ENCODE peak calls at places on chromosomes 3 and 15, in ten cellular contexts. F is colonic mucosa, K is A673, C is sigmoid colon, Q is lung, U is heart left ventricle, W is mesenchymal stem cell, A is IMR-90, G is neural progenitor cell, I is endodermal cell. J is an unnamed sample.

GRCh38 chr15:62472616-62473299 is 307.7 kb upstream of the C2CD4B start:
- DNase-seq in F (peak; percentile 54), K (no peak), C (peak; percentile 59), Q (no peak), U (peak; percentile 78), W (peak; percentile 58), A (no peak), G (peak; percentile 31), I (no peak), J (no peak)

GRCh38 chr15:77733579-77734300 is 101.0 kb upstream of the LINGO1 start:
- DNase-seq in F (no peak), K (no peak), C (no peak), Q (no peak), U (no peak), W (no peak), A (no peak), G (no peak), I (no peak), J (no peak)

GRCh38 chr3:122810706-122811105 is 15.8 kb downstream of the SLC49A4 start:
- DNase-seq in F (no peak), K (no peak), C (no peak), Q (no peak), U (no peak), W (no peak), A (peak; percentile 20), G (no peak), I (no peak), J (no peak)

GRCh38 chr3:105885261-105885660 is 16.4 kb upstream of the CBLB start:
- DNase-seq in F (no peak), K (peak; percentile 29), C (no peak), Q (no peak), U (no peak), W (no peak), A (no peak), G (no peak), I (no peak), J (no peak)

GRCh38 chr15:60889006-60889405 is 340.1 kb downstream of the RORA start:
- DNase-seq in F (no peak), K (no peak), C (no peak), Q (no peak), U (no peak), W (no peak), A (no peak), G (no peak), I (no peak), J (no peak)

GRCh38 chr3:9244495-9245183 is 4.8 kb downstream of the SRGAP3 start:
- DNase-seq in F (no peak), K (peak; percentile 25), C (no peak), Q (no peak), U (no peak), W (no peak), A (no peak), G (no peak), I (no peak), J (no peak)

GRCh38 chr3:101200461-101200860 is 119.9 kb downstream of the IMPG2 start:
- DNase-seq in F (no peak), K (peak; percentile 9), C (no peak), Q (no peak), U (no peak), W (no peak), A (no peak), G (no peak), I (no peak), J (no peak)

GRCh38 chr15:72861511-72861910 is 78.0 kb upstream of the ADPGK start:
- DNase-seq in F (no peak), K (no peak), C (no peak), Q (no peak), U (no peak), W (no peak), A (no peak), G (no peak), I (no peak), J (no peak)

DNA sequence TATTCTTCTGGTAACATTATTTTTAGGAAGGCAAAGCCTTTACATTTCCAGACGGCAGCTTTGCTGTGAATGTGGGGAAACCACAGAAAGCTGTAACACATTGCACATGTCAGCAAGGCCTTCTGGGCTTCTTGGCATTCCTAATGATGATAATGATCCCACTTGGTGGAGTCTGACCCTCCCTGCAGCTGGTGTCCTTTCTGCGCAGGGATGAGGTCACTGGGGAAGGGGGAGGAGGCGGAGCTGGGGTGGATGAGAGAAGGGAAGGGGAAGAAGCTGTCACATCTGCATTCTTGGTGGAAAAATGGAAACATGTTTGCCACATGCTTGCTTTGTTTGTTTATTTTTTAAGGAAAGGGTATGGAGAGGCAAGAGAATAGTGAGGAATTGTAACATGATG is 68.6 kb downstream of the FILIP1L start:
- DNase-seq in F (peak; percentile 44), K (no peak), C (peak; percentile 87), Q (no peak), U (peak; percentile 80), W (peak; percentile 100), A (peak; percentile 99), G (peak; percentile 22), I (no peak), J (peak; percentile 58)
- H3K4me1 ChIP-seq in F (peaks cover 8% of the 10 kb centered on the region), K (peaks cover 8% of the 10 kb centered on the region), C (peaks cover 51% of the 10 kb centered on the region), Q (peaks cover 2% of the 10 kb centered on the region), U (peaks cover 27% of the 10 kb centered on the region), W (peaks cover 7% of the 10 kb centered on the region), A (peaks cover 24% of the 10 kb centered on the region), G (no peaks in the 10 kb centered on the region), I (no peaks in the 10 kb centered on the region), J (peaks cover 9% of the 10 kb centered on the region)

GRCh38 chr3:195040773-195041520 is 230.0 kb downstream of the XXYLT1 start:
- DNase-seq in F (no peak), K (no peak), C (no peak), Q (no peak), U (no peak), W (no peak), A (no peak), G (no peak), I (peak; percentile 75), J (no peak)
- H3K27ac ChIP-seq in F (no peak overlapping the region), K (no peak overlapping the region), C (no peak overlapping the region), Q (no peak overlapping the region), U (no peak overlapping the region), W (no peak overlapping the region), A (no peak overlapping the region), G (no peak overlapping the region), I (no peak overlapping the region), J (no peak overlapping the region)

DNA sequence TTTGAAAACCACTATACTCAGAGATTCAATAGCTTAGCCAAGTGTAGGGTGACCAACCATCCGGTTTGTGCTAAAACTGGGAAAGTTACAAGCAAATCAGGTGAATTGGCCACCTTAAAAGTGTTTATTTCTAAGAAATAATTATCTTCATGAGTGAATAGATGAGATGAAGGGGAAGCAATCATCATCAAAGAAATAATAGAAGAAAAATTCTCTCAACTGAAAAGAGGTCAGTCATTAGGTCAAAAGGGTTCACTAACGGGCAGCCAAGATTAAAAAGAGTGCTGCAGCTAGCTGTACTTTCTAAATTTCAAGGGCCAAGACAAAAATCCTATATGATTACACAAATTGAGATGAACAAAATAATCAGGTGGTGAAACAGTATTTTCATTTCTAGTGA is 34.9 kb upstream of the TSC22D2 start:
- DNase-seq in F (no peak), K (no peak), C (no peak), Q (no peak), U (no peak), W (no peak), A (no peak), G (no peak), I (no peak), J (no peak)
- H3K4me1 ChIP-seq in F (no peaks in the 10 kb centered on the region), K (peaks cover 40% of the 10 kb centered on the region), C (peaks cover 22% of the 10 kb centered on the region), Q (peaks cover 2% of the 10 kb centered on the region), U (peaks cover 16% of the 10 kb centered on the region), W (no peaks in the 10 kb centered on the region), A (peaks cover 7% of the 10 kb centered on the region), G (peaks cover 43% of the 10 kb centered on the region), I (peaks cover 2% of the 10 kb centered on the region), J (no peaks in the 10 kb centered on the region)

DNA sequence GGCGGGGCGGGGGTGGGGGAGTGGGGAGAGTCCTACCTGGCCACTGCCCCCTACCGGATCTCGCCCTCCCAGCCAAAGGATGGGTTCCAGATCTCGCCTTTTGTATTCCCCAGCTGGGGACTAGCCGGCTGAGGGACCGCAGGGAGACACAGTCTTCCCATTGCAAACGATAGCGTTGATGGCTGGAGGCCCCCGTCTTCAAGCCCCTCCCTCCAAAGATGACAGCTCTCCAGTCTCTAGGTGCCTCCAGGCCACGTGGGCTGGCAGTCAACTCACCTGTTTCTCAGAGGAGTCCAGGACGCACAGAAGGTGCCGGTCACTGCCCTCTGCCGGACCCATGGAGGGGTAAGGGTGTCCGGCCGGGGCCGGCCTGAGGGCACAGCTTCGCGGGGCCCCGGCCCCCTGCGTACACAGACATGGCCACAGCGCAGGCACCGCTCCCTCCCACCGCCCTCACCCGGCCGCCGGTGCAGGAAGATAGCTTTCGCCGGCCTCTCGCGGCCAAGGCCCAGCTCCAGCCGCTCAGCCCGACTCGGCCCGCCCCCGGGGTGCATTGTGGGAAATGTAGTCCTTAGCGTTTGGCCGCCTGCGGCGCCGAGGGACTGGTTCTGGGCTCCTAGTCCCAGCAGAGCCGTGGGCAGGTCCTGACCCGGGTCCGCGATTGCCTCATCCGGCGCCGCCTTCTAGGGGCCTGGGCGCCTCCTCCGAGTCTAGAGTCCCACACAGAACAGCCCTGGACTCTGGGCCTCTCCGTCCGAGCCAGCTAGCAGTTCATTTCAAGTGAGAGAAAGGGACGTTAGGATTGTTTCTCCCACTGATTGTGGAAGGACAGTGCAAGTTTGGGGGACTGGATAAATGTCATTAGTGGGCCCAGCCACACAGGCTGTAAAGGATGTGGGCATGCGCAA is at the start of gene MON1A:
- DNase-seq in F (peak; percentile 99), K (peak; percentile 76), C (peak; percentile 98), Q (peak; percentile 98), U (peak; percentile 98), W (peak; percentile 92), A (peak; percentile 82), G (peak; percentile 95), I (peak; percentile 99), J (peak; percentile 96)
- H3K27ac ChIP-seq in F (peak within 1 kb of the TSS; percentile 77), K (peak within 1 kb of the TSS; percentile 82), C (peak within 1 kb of the TSS; percentile 88), Q (peak within 1 kb of the TSS; percentile 84), U (peak within 1 kb of the TSS; percentile 81), W (no peak within 1 kb of the TSS), A (peak within 1 kb of the TSS; percentile 55), G (no peak within 1 kb of the TSS), I (no peak within 1 kb of the TSS), J (peak within 1 kb of the TSS; percentile 86)

GRCh38 chr3:195896361-195897080 is 11.8 kb downstream of the TNK2 start:
- DNase-seq in F (no peak), K (peak; percentile 23), C (peak; percentile 83), Q (no peak), U (peak; percentile 75), W (peak; percentile 92), A (peak; percentile 83), G (peak; percentile 51), I (peak; percentile 56), J (peak; percentile 59)
- H3K4me1 ChIP-seq in F (peaks cover 7% of the 10 kb centered on the region), K (peaks cover 29% of the 10 kb centered on the region), C (peaks cover 61% of the 10 kb centered on the region), Q (peaks cover 40% of the 10 kb centered on the region), U (peaks cover 24% of the 10 kb centered on the region), W (peaks cover 63% of the 10 kb centered on the region), A (peaks cover 39% of the 10 kb centered on the region), G (peaks cover 38% of the 10 kb centered on the region), I (peaks cover 26% of the 10 kb centered on the region), J (peaks cover 14% of the 10 kb centered on the region)

DNA sequence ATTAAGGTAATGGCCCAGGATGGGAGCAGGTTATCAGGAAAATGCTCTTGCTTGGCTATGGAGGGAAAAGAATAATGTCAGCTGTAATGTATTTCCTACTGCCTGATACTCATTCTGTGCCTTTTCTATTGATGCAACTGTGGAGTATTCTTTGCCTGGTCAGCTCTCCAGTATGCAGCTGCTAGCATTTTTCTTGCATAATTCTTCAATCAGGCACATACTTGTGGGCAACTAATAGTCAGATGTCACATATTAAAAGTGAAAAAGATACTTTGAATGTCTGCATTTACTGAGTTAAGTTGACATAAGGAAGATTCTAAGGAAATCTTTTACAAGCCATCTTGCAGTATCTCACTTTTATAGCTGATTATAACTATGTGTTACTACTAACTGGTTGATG is 29.5 kb downstream of the CD80 start:
- DNase-seq in F (no peak), K (no peak), C (no peak), Q (no peak), U (no peak), W (peak; percentile 22), A (peak; percentile 71), G (no peak), I (no peak), J (no peak)
- H3K27ac ChIP-seq in F (no peak overlapping the region), K (no peak overlapping the region), C (no peak overlapping the region), Q (no peak overlapping the region), U (no peak overlapping the region), W (no peak overlapping the region), A (no peak overlapping the region), G (no peak overlapping the region), I (no peak overlapping the region), J (no peak overlapping the region)